ENCODE peak calls at places on chromosomes 11 and 22, in eight cellular contexts. G is NCI-H2227 treated with DMSO at 0.1 percent for 48 hours; S is LHCN-M2; W is CD4-positive, alpha-beta memory T cell; H is Ammon's horn; F is HFFc6; P is activated effector memory CD4-positive, alpha-beta T cell treated with Interleukin-2 at 50 U/mL for 16 hours; Z is HT1080. T is an unnamed sample.

GRCh38 chr11:83292709-83293435 is 6.7 kb upstream of the CCDC90B start:
- DNase-seq in W (peak), H (peak), Z (peak), S (peak), P (no peak), G (peak), F (peak), T (peak)

GRCh38 chr11:72233056-72233772 is 8.6 kb downstream of the INPPL1 start:
- DNase-seq in Z (no peak), S (no peak), G (no peak), H (no peak), W (no peak), P (no peak), F (no peak), T (no peak)

GRCh38 chr11:114782650-114783310 is 104.5 kb downstream of the NXPE2 start:
- DNase-seq in H (no peak), G (no peak), P (no peak), S (no peak), Z (no peak), W (no peak), F (no peak), T (no peak)

GRCh38 chr22:33013051-33013450 is 45.1 kb downstream of the SYN3 start:
- DNase-seq in G (no peak), F (no peak), H (no peak), W (no peak), S (no peak), P (no peak), Z (no peak), T (no peak)

GRCh38 chr11:14539867-14540475 is 19.8 kb upstream of the PSMA1 start:
- DNase-seq in F (no peak), G (peak), W (no peak), Z (no peak), S (no peak), H (no peak), P (no peak), T (no peak)

GRCh38 chr11:66068923-66069714 is 953 bp upstream of the PACS1 start:
- DNase-seq in Z (peak), G (no peak), S (peak), H (peak), W (peak), P (peak), F (peak), T (peak)

GRCh38 chr11:126452256-126452655 is 96.8 kb downstream of the ST3GAL4 start:
- DNase-seq in P (no peak), F (no peak), S (no peak), G (no peak), W (no peak), Z (no peak), H (no peak), T (no peak)

GRCh38 chr11:126917531-126918204 is 82.9 kb downstream of the KIRREL3 start:
- DNase-seq in H (peak), W (no peak), F (peak), Z (peak), S (peak), P (no peak), G (no peak), T (peak)

GRCh38 chr11:47552086-47552580 is 799 bp downstream of the CELF1 start:
- DNase-seq in Z (peak), H (peak), F (peak), S (peak), W (peak), P (no peak), G (no peak), T (peak)

GRCh38 chr11:20342347-20343279 is 20.9 kb upstream of the HTATIP2 start:
- DNase-seq in P (no peak), G (peak), S (peak), F (no peak), H (no peak), W (no peak), Z (no peak), T (no peak)

GRCh38 chr11:121291896-121292502 is 572 bp upstream of the SC5D start:
- DNase-seq in W (no peak), G (peak), S (no peak), F (no peak), H (peak), P (no peak), Z (no peak), T (no peak)

GRCh38 chr22:29870574-29870973 is 12.4 kb upstream of the MTMR3 start:
- DNase-seq in P (no peak), Z (no peak), S (no peak), H (no peak), G (no peak), W (no peak), F (no peak), T (no peak)

GRCh38 chr22:29215012-29215860 is 9.5 kb downstream of the EMID1 start:
- DNase-seq in W (no peak), G (no peak), H (no peak), F (no peak), P (no peak), Z (no peak), S (no peak), T (no peak)

GRCh38 chr11:75326439-75326810 is 25.0 kb downstream of the ARRB1 start:
- DNase-seq in W (no peak), P (no peak), F (no peak), H (no peak), Z (no peak), S (no peak), G (no peak), T (no peak)

GRCh38 chr11:59097113-59097708 is 9.8 kb upstream of the FAM111B start:
- DNase-seq in S (peak), P (peak), H (peak), F (peak), G (peak), W (peak), Z (peak), T (peak)

GRCh38 chr11:128568166-128568778 is 19.1 kb downstream of the ETS1 start:
- DNase-seq in P (no peak), Z (no peak), S (no peak), G (no peak), W (no peak), F (no peak), H (no peak), T (no peak)

GRCh38 chr11:132072044-132072879 is 701.8 kb downstream of the NTM start:
- DNase-seq in Z (peak), H (no peak), S (peak), P (no peak), F (peak), G (no peak), W (no peak), T (peak)

GRCh38 chr11:65132988-65133700 is 1.2 kb downstream of the SYVN1 start:
- DNase-seq in Z (no peak), F (no peak), G (no peak), H (no peak), W (peak), S (no peak), P (peak), T (no peak)